ENCODE peak calls at places on chromosomes 11 and 22, in five cellular contexts. One of them, this sample, is unnamed.

GRCh38 chr11:134781335-134781970 is 369.4 kb upstream of the B3GAT1 start:
- DNase-seq in Caco-2: no peak
- DNase-seq in NCI-H1694: no peak
- DNase-seq in esophagus squamous epithelium: no peak
- DNase-seq in retina: no peak
- DNase-seq in this sample: no peak

GRCh38 chr22:19597399-19597735 is 73.2 kb upstream of the CLDN5 start:
- DNase-seq in Caco-2: no peak
- DNase-seq in NCI-H1694: no peak
- DNase-seq in esophagus squamous epithelium: no peak
- DNase-seq in retina: no peak
- DNase-seq in this sample: no peak

GRCh38 chr11:35012467-35013191 is 96.2 kb downstream of the PDHX start:
- DNase-seq in Caco-2: no peak
- DNase-seq in NCI-H1694: no peak
- DNase-seq in esophagus squamous epithelium: no peak
- DNase-seq in retina: no peak
- DNase-seq in this sample: no peak

GRCh38 chr11:34970480-34970879 is 54.1 kb downstream of the PDHX start:
- DNase-seq in Caco-2: no peak
- DNase-seq in NCI-H1694: no peak
- DNase-seq in esophagus squamous epithelium: no peak
- DNase-seq in retina: no peak
- DNase-seq in this sample: no peak

GRCh38 chr11:114285599-114285998 is 10.6 kb upstream of the NNMT start:
- DNase-seq in Caco-2: peak
- DNase-seq in NCI-H1694: no peak
- DNase-seq in esophagus squamous epithelium: no peak
- DNase-seq in retina: no peak
- DNase-seq in this sample: no peak

GRCh38 chr11:68992743-68993255 is 12.0 kb upstream of the MRGPRD start:
- DNase-seq in Caco-2: no peak
- DNase-seq in NCI-H1694: no peak
- DNase-seq in esophagus squamous epithelium: no peak
- DNase-seq in retina: no peak
- DNase-seq in this sample: no peak

GRCh38 chr11:31641477-31642062 is 132.0 kb downstream of the ELP4 start:
- DNase-seq in Caco-2: peak
- DNase-seq in NCI-H1694: peak
- DNase-seq in esophagus squamous epithelium: no peak
- DNase-seq in retina: peak
- DNase-seq in this sample: peak

GRCh38 chr22:25668437-25668836 is 73.6 kb upstream of the MYO18B start:
- DNase-seq in Caco-2: no peak
- DNase-seq in NCI-H1694: no peak
- DNase-seq in esophagus squamous epithelium: no peak
- DNase-seq in retina: no peak
- DNase-seq in this sample: no peak

GRCh38 chr11:118001494-118001971 is 15.3 kb downstream of the IL10RA start:
- DNase-seq in Caco-2: no peak
- DNase-seq in NCI-H1694: no peak
- DNase-seq in esophagus squamous epithelium: no peak
- DNase-seq in retina: no peak
- DNase-seq in this sample: no peak

GRCh38 chr11:122115520-122116343 is at the start of gene BLID:
- DNase-seq in Caco-2: peak
- DNase-seq in NCI-H1694: no peak
- DNase-seq in esophagus squamous epithelium: no peak
- DNase-seq in retina: no peak
- DNase-seq in this sample: peak

GRCh38 chr11:6437423-6437822 is 3.4 kb downstream of the HPX start:
- DNase-seq in Caco-2: no peak
- DNase-seq in NCI-H1694: no peak
- DNase-seq in esophagus squamous epithelium: no peak
- DNase-seq in retina: no peak
- DNase-seq in this sample: no peak

GRCh38 chr11:100546714-100547113 is 140.4 kb upstream of the ARHGAP42 start:
- DNase-seq in Caco-2: peak
- DNase-seq in NCI-H1694: no peak
- DNase-seq in esophagus squamous epithelium: no peak
- DNase-seq in retina: no peak
- DNase-seq in this sample: no peak

GRCh38 chr22:45534339-45535192 is 31.9 kb downstream of the FBLN1 start:
- DNase-seq in Caco-2: no peak
- DNase-seq in NCI-H1694: peak
- DNase-seq in esophagus squamous epithelium: no peak
- DNase-seq in retina: no peak
- DNase-seq in this sample: no peak